ENCODE peak calls at places on chromosomes 3 and 15, in five cellular contexts. One of them, this sample, is unnamed.

GRCh38 chr3:151290673-151291072 is 12.3 kb upstream of the P2RY14 start:
- DNase-seq in nucleus accumbens: no peak
- DNase-seq in central memory CD8-positive, alpha-beta T cell: no peak
- DNase-seq in AML-193: peak
- DNase-seq in C1 segment of cervical spinal cord: no peak
- DNase-seq in this sample: peak

GRCh38 chr15:83538682-83539081 is 91.5 kb downstream of the SH3GL3 start:
- DNase-seq in nucleus accumbens: no peak
- DNase-seq in central memory CD8-positive, alpha-beta T cell: no peak
- DNase-seq in AML-193: no peak
- DNase-seq in C1 segment of cervical spinal cord: no peak
- DNase-seq in this sample: no peak

GRCh38 chr3:28989646-28990089 is 291.2 kb upstream of the RBMS3 start:
- DNase-seq in nucleus accumbens: no peak
- DNase-seq in central memory CD8-positive, alpha-beta T cell: no peak
- DNase-seq in AML-193: no peak
- DNase-seq in C1 segment of cervical spinal cord: no peak
- DNase-seq in this sample: no peak

GRCh38 chr3:12342151-12342550 is 53.3 kb downstream of the PPARG start:
- DNase-seq in nucleus accumbens: no peak
- DNase-seq in central memory CD8-positive, alpha-beta T cell: no peak
- DNase-seq in AML-193: no peak
- DNase-seq in C1 segment of cervical spinal cord: no peak
- DNase-seq in this sample: no peak

GRCh38 chr3:50347187-50347813 is 1.8 kb upstream of the ZMYND10 start:
- DNase-seq in nucleus accumbens: peak
- DNase-seq in central memory CD8-positive, alpha-beta T cell: peak
- DNase-seq in AML-193: peak
- DNase-seq in C1 segment of cervical spinal cord: no peak
- DNase-seq in this sample: peak

GRCh38 chr3:125643127-125643526 is 47.8 kb upstream of the OSBPL11 start:
- DNase-seq in nucleus accumbens: no peak
- DNase-seq in central memory CD8-positive, alpha-beta T cell: no peak
- DNase-seq in AML-193: no peak
- DNase-seq in C1 segment of cervical spinal cord: no peak
- DNase-seq in this sample: no peak

GRCh38 chr3:77945320-77945719 is 905.4 kb downstream of the ROBO2 start:
- DNase-seq in nucleus accumbens: no peak
- DNase-seq in central memory CD8-positive, alpha-beta T cell: no peak
- DNase-seq in AML-193: no peak
- DNase-seq in C1 segment of cervical spinal cord: no peak
- DNase-seq in this sample: no peak

GRCh38 chr3:169348981-169349942 is 314.2 kb downstream of the MECOM start:
- DNase-seq in nucleus accumbens: no peak
- DNase-seq in central memory CD8-positive, alpha-beta T cell: no peak
- DNase-seq in AML-193: no peak
- DNase-seq in C1 segment of cervical spinal cord: no peak
- DNase-seq in this sample: no peak

GRCh38 chr15:61921093-61921492 is 139.2 kb downstream of the VPS13C start:
- DNase-seq in nucleus accumbens: no peak
- DNase-seq in central memory CD8-positive, alpha-beta T cell: no peak
- DNase-seq in AML-193: no peak
- DNase-seq in C1 segment of cervical spinal cord: no peak
- DNase-seq in this sample: no peak

GRCh38 chr15:59438891-59439290 is 905 bp downstream of the FAM81A start:
- DNase-seq in nucleus accumbens: peak
- DNase-seq in central memory CD8-positive, alpha-beta T cell: no peak
- DNase-seq in AML-193: no peak
- DNase-seq in C1 segment of cervical spinal cord: no peak
- DNase-seq in this sample: no peak

GRCh38 chr3:146092230-146092629 is 68.8 kb downstream of the PLOD2 start:
- DNase-seq in nucleus accumbens: no peak
- DNase-seq in central memory CD8-positive, alpha-beta T cell: no peak
- DNase-seq in AML-193: no peak
- DNase-seq in C1 segment of cervical spinal cord: no peak
- DNase-seq in this sample: no peak

GRCh38 chr15:96551196-96551595 is 220.7 kb downstream of the NR2F2 start:
- DNase-seq in nucleus accumbens: no peak
- DNase-seq in central memory CD8-positive, alpha-beta T cell: no peak
- DNase-seq in AML-193: no peak
- DNase-seq in C1 segment of cervical spinal cord: no peak
- DNase-seq in this sample: no peak

GRCh38 chr3:40969341-40969740 is 230.0 kb upstream of the CTNNB1 start:
- DNase-seq in nucleus accumbens: no peak
- DNase-seq in central memory CD8-positive, alpha-beta T cell: no peak
- DNase-seq in AML-193: no peak
- DNase-seq in C1 segment of cervical spinal cord: no peak
- DNase-seq in this sample: no peak

GRCh38 chr15:28861031-28861534 is 12.6 kb upstream of the GOLGA6L7 start:
- DNase-seq in nucleus accumbens: no peak
- DNase-seq in central memory CD8-positive, alpha-beta T cell: no peak
- DNase-seq in AML-193: peak
- DNase-seq in C1 segment of cervical spinal cord: no peak
- DNase-seq in this sample: no peak

GRCh38 chr15:94840794-94841587 is 609.6 kb downstream of the MCTP2 start:
- DNase-seq in nucleus accumbens: no peak
- DNase-seq in central memory CD8-positive, alpha-beta T cell: no peak
- DNase-seq in AML-193: no peak
- DNase-seq in C1 segment of cervical spinal cord: no peak
- DNase-seq in this sample: no peak

GRCh38 chr15:40293905-40294895 is 11.3 kb upstream of the ANKRD63 start:
- DNase-seq in nucleus accumbens: peak
- DNase-seq in central memory CD8-positive, alpha-beta T cell: no peak
- DNase-seq in AML-193: no peak
- DNase-seq in C1 segment of cervical spinal cord: no peak
- DNase-seq in this sample: no peak

GRCh38 chr3:159609620-159610019 is 379.0 kb upstream of the IL12A start:
- DNase-seq in nucleus accumbens: no peak
- DNase-seq in central memory CD8-positive, alpha-beta T cell: no peak
- DNase-seq in AML-193: no peak
- DNase-seq in C1 segment of cervical spinal cord: no peak
- DNase-seq in this sample: no peak

GRCh38 chr3:16059081-16059537 is 115.4 kb upstream of the GALNT15 start:
- DNase-seq in nucleus accumbens: no peak
- DNase-seq in central memory CD8-positive, alpha-beta T cell: no peak
- DNase-seq in AML-193: no peak
- DNase-seq in C1 segment of cervical spinal cord: no peak
- DNase-seq in this sample: no peak

GRCh38 chr3:26712211-26713026 is 89.8 kb downstream of the LRRC3B start:
- DNase-seq in nucleus accumbens: no peak
- DNase-seq in central memory CD8-positive, alpha-beta T cell: no peak
- DNase-seq in AML-193: peak
- DNase-seq in C1 segment of cervical spinal cord: no peak
- DNase-seq in this sample: no peak

GRCh38 chr3:17478673-17479072 is 263.8 kb downstream of the TBC1D5 start:
- DNase-seq in nucleus accumbens: no peak
- DNase-seq in central memory CD8-positive, alpha-beta T cell: no peak
- DNase-seq in AML-193: no peak
- DNase-seq in C1 segment of cervical spinal cord: no peak
- DNase-seq in this sample: no peak

GRCh38 chr15:48866141-48866563 is 11.8 kb upstream of the EID1 start:
- DNase-seq in nucleus accumbens: no peak
- DNase-seq in central memory CD8-positive, alpha-beta T cell: no peak
- DNase-seq in AML-193: no peak
- DNase-seq in C1 segment of cervical spinal cord: no peak
- DNase-seq in this sample: no peak

GRCh38 chr15:78329625-78330024 is 10.5 kb upstream of the CRABP1 start:
- DNase-seq in nucleus accumbens: no peak
- DNase-seq in central memory CD8-positive, alpha-beta T cell: no peak
- DNase-seq in AML-193: no peak
- DNase-seq in C1 segment of cervical spinal cord: no peak
- DNase-seq in this sample: no peak

GRCh38 chr3:119662604-119663377 is 2.4 kb upstream of the POPDC2 start:
- DNase-seq in nucleus accumbens: no peak
- DNase-seq in central memory CD8-positive, alpha-beta T cell: no peak
- DNase-seq in AML-193: no peak
- DNase-seq in C1 segment of cervical spinal cord: no peak
- DNase-seq in this sample: no peak

GRCh38 chr15:71295242-71296031 is 180.2 kb downstream of the THSD4 start:
- DNase-seq in nucleus accumbens: no peak
- DNase-seq in central memory CD8-positive, alpha-beta T cell: no peak
- DNase-seq in AML-193: no peak
- DNase-seq in C1 segment of cervical spinal cord: no peak
- DNase-seq in this sample: no peak

GRCh38 chr3:119257654-119258410 is 17.2 kb upstream of the B4GALT4 start:
- DNase-seq in nucleus accumbens: no peak
- DNase-seq in central memory CD8-positive, alpha-beta T cell: no peak
- DNase-seq in AML-193: no peak
- DNase-seq in C1 segment of cervical spinal cord: no peak
- DNase-seq in this sample: no peak

GRCh38 chr15:84980196-84981053 is 1.2 kb upstream of the PDE8A start:
- DNase-seq in nucleus accumbens: peak
- DNase-seq in central memory CD8-positive, alpha-beta T cell: peak
- DNase-seq in AML-193: peak
- DNase-seq in C1 segment of cervical spinal cord: peak
- DNase-seq in this sample: peak

GRCh38 chr15:92958105-92958504 is 58.0 kb downstream of the CHD2 start:
- DNase-seq in nucleus accumbens: no peak
- DNase-seq in central memory CD8-positive, alpha-beta T cell: no peak
- DNase-seq in AML-193: no peak
- DNase-seq in C1 segment of cervical spinal cord: no peak
- DNase-seq in this sample: no peak

GRCh38 chr15:78322243-78322642 is 17.9 kb upstream of the CRABP1 start:
- DNase-seq in nucleus accumbens: no peak
- DNase-seq in central memory CD8-positive, alpha-beta T cell: no peak
- DNase-seq in AML-193: no peak
- DNase-seq in C1 segment of cervical spinal cord: no peak
- DNase-seq in this sample: no peak

GRCh38 chr3:38620236-38620635 is 29.3 kb downstream of the SCN5A start:
- DNase-seq in nucleus accumbens: no peak
- DNase-seq in central memory CD8-positive, alpha-beta T cell: no peak
- DNase-seq in AML-193: no peak
- DNase-seq in C1 segment of cervical spinal cord: no peak
- DNase-seq in this sample: no peak

GRCh38 chr3:105781871-105782270 is 86.9 kb downstream of the CBLB start:
- DNase-seq in nucleus accumbens: no peak
- DNase-seq in central memory CD8-positive, alpha-beta T cell: no peak
- DNase-seq in AML-193: no peak
- DNase-seq in C1 segment of cervical spinal cord: no peak
- DNase-seq in this sample: no peak

GRCh38 chr15:98865397-98866339 is 141.9 kb downstream of the PGPEP1L start:
- DNase-seq in nucleus accumbens: peak
- DNase-seq in central memory CD8-positive, alpha-beta T cell: peak
- DNase-seq in AML-193: peak
- DNase-seq in C1 segment of cervical spinal cord: no peak
- DNase-seq in this sample: no peak

GRCh38 chr15:85581495-85581894 is 201.1 kb downstream of the AKAP13 start:
- DNase-seq in nucleus accumbens: no peak
- DNase-seq in central memory CD8-positive, alpha-beta T cell: peak
- DNase-seq in AML-193: no peak
- DNase-seq in C1 segment of cervical spinal cord: no peak
- DNase-seq in this sample: no peak

GRCh38 chr3:133750201-133750748 is 4.1 kb downstream of the TF start:
- DNase-seq in nucleus accumbens: no peak
- DNase-seq in central memory CD8-positive, alpha-beta T cell: no peak
- DNase-seq in AML-193: no peak
- DNase-seq in C1 segment of cervical spinal cord: no peak
- DNase-seq in this sample: no peak

GRCh38 chr3:105353485-105354161 is 13.1 kb upstream of the ALCAM start:
- DNase-seq in nucleus accumbens: peak
- DNase-seq in central memory CD8-positive, alpha-beta T cell: no peak
- DNase-seq in AML-193: no peak
- DNase-seq in C1 segment of cervical spinal cord: peak
- DNase-seq in this sample: no peak

GRCh38 chr3:53286727-53287412 is 31.0 kb upstream of the TKT start:
- DNase-seq in nucleus accumbens: peak
- DNase-seq in central memory CD8-positive, alpha-beta T cell: no peak
- DNase-seq in AML-193: no peak
- DNase-seq in C1 segment of cervical spinal cord: no peak
- DNase-seq in this sample: no peak

GRCh38 chr3:53890726-53891499 is 746 bp downstream of the SELENOK start:
- DNase-seq in nucleus accumbens: no peak
- DNase-seq in central memory CD8-positive, alpha-beta T cell: no peak
- DNase-seq in AML-193: peak
- DNase-seq in C1 segment of cervical spinal cord: no peak
- DNase-seq in this sample: peak

GRCh38 chr3:150180349-150180748 is 209.7 kb upstream of the PFN2 start:
- DNase-seq in nucleus accumbens: no peak
- DNase-seq in central memory CD8-positive, alpha-beta T cell: no peak
- DNase-seq in AML-193: no peak
- DNase-seq in C1 segment of cervical spinal cord: no peak
- DNase-seq in this sample: no peak

GRCh38 chr3:172201990-172202318 is 162.6 kb downstream of the FNDC3B start:
- DNase-seq in nucleus accumbens: no peak
- DNase-seq in central memory CD8-positive, alpha-beta T cell: no peak
- DNase-seq in AML-193: no peak
- DNase-seq in C1 segment of cervical spinal cord: no peak
- DNase-seq in this sample: peak